ENCODE peak calls at places on chromosomes 13 and 19, in seven cellular contexts. One of them, this sample, is unnamed.

GRCh38 chr19:28710278-28710677 is 502.7 kb downstream of the UQCRFS1 start:
- DNase-seq in trophoblast cell: peak; percentile 83
- DNase-seq in H1: no peak
- DNase-seq in neuronal stem cell: peak; percentile 59
- DNase-seq in IMR-90: peak; percentile 67
- DNase-seq in H9: no peak
- DNase-seq in mesendoderm: peak; percentile 71
- DNase-seq in this sample: peak; percentile 76

GRCh38 chr13:19685445-19685844 is 52.0 kb downstream of the MPHOSPH8 start:
- DNase-seq in trophoblast cell: no peak
- DNase-seq in H1: no peak
- DNase-seq in neuronal stem cell: no peak
- DNase-seq in IMR-90: no peak
- DNase-seq in H9: no peak
- DNase-seq in mesendoderm: no peak
- DNase-seq in this sample: no peak

GRCh38 chr13:40221460-40222201 is 444.8 kb downstream of the FOXO1 start:
- DNase-seq in trophoblast cell: peak; percentile 61
- DNase-seq in H1: no peak
- DNase-seq in neuronal stem cell: no peak
- DNase-seq in IMR-90: no peak
- DNase-seq in H9: no peak
- DNase-seq in mesendoderm: no peak
- DNase-seq in this sample: peak; percentile 71

GRCh38 chr13:33380487-33381079 is 95.0 kb upstream of the STARD13 start:
- DNase-seq in trophoblast cell: no peak
- DNase-seq in H1: no peak
- DNase-seq in neuronal stem cell: no peak
- DNase-seq in IMR-90: no peak
- DNase-seq in H9: no peak
- DNase-seq in mesendoderm: peak; percentile 68
- DNase-seq in this sample: no peak

GRCh38 chr19:11152318-11153062 is 3.1 kb downstream of the SPC24 start:
- DNase-seq in trophoblast cell: no peak
- DNase-seq in H1: no peak
- DNase-seq in neuronal stem cell: no peak
- DNase-seq in IMR-90: peak; percentile 78
- DNase-seq in H9: no peak
- DNase-seq in mesendoderm: no peak
- DNase-seq in this sample: peak; percentile 60

GRCh38 chr13:23561261-23561660 is 9.0 kb upstream of the TNFRSF19 start:
- DNase-seq in trophoblast cell: no peak
- DNase-seq in H1: no peak
- DNase-seq in neuronal stem cell: no peak
- DNase-seq in IMR-90: no peak
- DNase-seq in H9: no peak
- DNase-seq in mesendoderm: no peak
- DNase-seq in this sample: no peak

GRCh38 chr19:47609885-47610545 is 1.1 kb downstream of the BICRA start:
- DNase-seq in trophoblast cell: peak; percentile 59
- DNase-seq in H1: peak; percentile 72
- DNase-seq in neuronal stem cell: peak; percentile 39
- DNase-seq in IMR-90: peak; percentile 26
- DNase-seq in H9: peak; percentile 53
- DNase-seq in mesendoderm: peak; percentile 69
- DNase-seq in this sample: peak; percentile 48

GRCh38 chr19:32819415-32820400 is 49.9 kb downstream of the SLC7A9 start:
- DNase-seq in trophoblast cell: no peak
- DNase-seq in H1: no peak
- DNase-seq in neuronal stem cell: no peak
- DNase-seq in IMR-90: no peak
- DNase-seq in H9: no peak
- DNase-seq in mesendoderm: no peak
- DNase-seq in this sample: no peak

GRCh38 chr13:21675095-21676007 is 4.5 kb downstream of the FGF9 start:
- DNase-seq in trophoblast cell: peak; percentile 7
- DNase-seq in H1: peak; percentile 68
- DNase-seq in neuronal stem cell: peak; percentile 23
- DNase-seq in IMR-90: no peak
- DNase-seq in H9: peak; percentile 38
- DNase-seq in mesendoderm: peak; percentile 37
- DNase-seq in this sample: no peak

GRCh38 chr19:12913871-12914690 is 5.0 kb downstream of the SYCE2 start:
- DNase-seq in trophoblast cell: no peak
- DNase-seq in H1: no peak
- DNase-seq in neuronal stem cell: no peak
- DNase-seq in IMR-90: no peak
- DNase-seq in H9: no peak
- DNase-seq in mesendoderm: peak; percentile 59
- DNase-seq in this sample: no peak

GRCh38 chr13:47111499-47111898 is 214.6 kb upstream of the HTR2A start:
- DNase-seq in trophoblast cell: no peak
- DNase-seq in H1: no peak
- DNase-seq in neuronal stem cell: no peak
- DNase-seq in IMR-90: no peak
- DNase-seq in H9: no peak
- DNase-seq in mesendoderm: no peak
- DNase-seq in this sample: no peak

GRCh38 chr19:4130635-4131438 is 6.9 kb upstream of the MAP2K2 start:
- DNase-seq in trophoblast cell: peak; percentile 89
- DNase-seq in H1: no peak
- DNase-seq in neuronal stem cell: no peak
- DNase-seq in IMR-90: peak; percentile 90
- DNase-seq in H9: no peak
- DNase-seq in mesendoderm: no peak
- DNase-seq in this sample: peak; percentile 91

GRCh38 chr19:34261335-34262109 is 7.2 kb downstream of the GARRE1 start:
- DNase-seq in trophoblast cell: peak; percentile 86
- DNase-seq in H1: no peak
- DNase-seq in neuronal stem cell: no peak
- DNase-seq in IMR-90: no peak
- DNase-seq in H9: no peak
- DNase-seq in mesendoderm: peak; percentile 81
- DNase-seq in this sample: no peak

GRCh38 chr13:21683034-21683733 is 12.3 kb downstream of the FGF9 start:
- DNase-seq in trophoblast cell: peak; percentile 59
- DNase-seq in H1: no peak
- DNase-seq in neuronal stem cell: no peak
- DNase-seq in IMR-90: peak; percentile 88
- DNase-seq in H9: no peak
- DNase-seq in mesendoderm: no peak
- DNase-seq in this sample: peak; percentile 23

GRCh38 chr13:106610511-106610910 is 42.6 kb upstream of the ARGLU1 start:
- DNase-seq in trophoblast cell: no peak
- DNase-seq in H1: no peak
- DNase-seq in neuronal stem cell: no peak
- DNase-seq in IMR-90: peak; percentile 82
- DNase-seq in H9: no peak
- DNase-seq in mesendoderm: no peak
- DNase-seq in this sample: peak; percentile 19

GRCh38 chr13:60655268-60655667 is 258.2 kb downstream of the TDRD3 start:
- DNase-seq in trophoblast cell: no peak
- DNase-seq in H1: no peak
- DNase-seq in neuronal stem cell: no peak
- DNase-seq in IMR-90: no peak
- DNase-seq in H9: no peak
- DNase-seq in mesendoderm: peak; percentile 18
- DNase-seq in this sample: peak; percentile 1

GRCh38 chr13:21076265-21076653 is 14.9 kb upstream of the LATS2 start:
- DNase-seq in trophoblast cell: no peak
- DNase-seq in H1: peak; percentile 54
- DNase-seq in neuronal stem cell: no peak
- DNase-seq in IMR-90: no peak
- DNase-seq in H9: peak; percentile 52
- DNase-seq in mesendoderm: peak; percentile 22
- DNase-seq in this sample: no peak

GRCh38 chr19:19217110-19217509 is 5.4 kb downstream of the NCAN start:
- DNase-seq in trophoblast cell: peak; percentile 77
- DNase-seq in H1: no peak
- DNase-seq in neuronal stem cell: no peak
- DNase-seq in IMR-90: peak; percentile 16
- DNase-seq in H9: peak; percentile 49
- DNase-seq in mesendoderm: peak; percentile 81
- DNase-seq in this sample: peak; percentile 71

GRCh38 chr13:99931462-99931861 is 40.1 kb downstream of the ZIC5 start:
- DNase-seq in trophoblast cell: no peak
- DNase-seq in H1: no peak
- DNase-seq in neuronal stem cell: no peak
- DNase-seq in IMR-90: no peak
- DNase-seq in H9: no peak
- DNase-seq in mesendoderm: no peak
- DNase-seq in this sample: no peak

GRCh38 chr13:53237696-53238095 is 209.1 kb downstream of the OLFM4 start:
- DNase-seq in trophoblast cell: no peak
- DNase-seq in H1: no peak
- DNase-seq in neuronal stem cell: no peak
- DNase-seq in IMR-90: no peak
- DNase-seq in H9: no peak
- DNase-seq in mesendoderm: peak; percentile 70
- DNase-seq in this sample: no peak

GRCh38 chr13:27599096-27599495 is 21.2 kb downstream of the LNX2 start:
- DNase-seq in trophoblast cell: no peak
- DNase-seq in H1: no peak
- DNase-seq in neuronal stem cell: no peak
- DNase-seq in IMR-90: no peak
- DNase-seq in H9: no peak
- DNase-seq in mesendoderm: no peak
- DNase-seq in this sample: no peak

GRCh38 chr19:4093643-4094175 is 27.0 kb upstream of the ZBTB7A start:
- DNase-seq in trophoblast cell: no peak
- DNase-seq in H1: no peak
- DNase-seq in neuronal stem cell: no peak
- DNase-seq in IMR-90: no peak
- DNase-seq in H9: no peak
- DNase-seq in mesendoderm: no peak
- DNase-seq in this sample: no peak

GRCh38 chr13:43333176-43333575 is 309.8 kb downstream of the DNAJC15 start:
- DNase-seq in trophoblast cell: no peak
- DNase-seq in H1: no peak
- DNase-seq in neuronal stem cell: no peak
- DNase-seq in IMR-90: no peak
- DNase-seq in H9: no peak
- DNase-seq in mesendoderm: no peak
- DNase-seq in this sample: no peak

GRCh38 chr13:33138441-33138840 is 122.2 kb downstream of the KL start:
- DNase-seq in trophoblast cell: no peak
- DNase-seq in H1: no peak
- DNase-seq in neuronal stem cell: no peak
- DNase-seq in IMR-90: no peak
- DNase-seq in H9: no peak
- DNase-seq in mesendoderm: no peak
- DNase-seq in this sample: no peak

GRCh38 chr19:1780272-1780957 is 27.1 kb downstream of the ONECUT3 start:
- DNase-seq in trophoblast cell: no peak
- DNase-seq in H1: no peak
- DNase-seq in neuronal stem cell: no peak
- DNase-seq in IMR-90: peak; percentile 16
- DNase-seq in H9: no peak
- DNase-seq in mesendoderm: peak; percentile 61
- DNase-seq in this sample: peak; percentile 14

GRCh38 chr13:68535329-68535728 is 1305.2 kb upstream of the PCDH9 start:
- DNase-seq in trophoblast cell: no peak
- DNase-seq in H1: no peak
- DNase-seq in neuronal stem cell: no peak
- DNase-seq in IMR-90: no peak
- DNase-seq in H9: no peak
- DNase-seq in mesendoderm: peak; percentile 28
- DNase-seq in this sample: no peak
- H2BK120ac ChIP-seq in trophoblast cell: no peak overlapping the region
- H2BK120ac ChIP-seq in H1: no peak overlapping the region
- H2BK120ac ChIP-seq in neuronal stem cell: no peak overlapping the region
- H2BK120ac ChIP-seq in IMR-90: no peak overlapping the region
- H2BK120ac ChIP-seq in H9: no peak overlapping the region
- H2BK120ac ChIP-seq in mesendoderm: no peak overlapping the region
- H2BK120ac ChIP-seq in this sample: no peak overlapping the region

GRCh38 chr19:8074501-8074900 is 21.9 kb downstream of the CCL25 start:
- DNase-seq in trophoblast cell: no peak
- DNase-seq in H1: no peak
- DNase-seq in neuronal stem cell: no peak
- DNase-seq in IMR-90: no peak
- DNase-seq in H9: no peak
- DNase-seq in mesendoderm: no peak
- DNase-seq in this sample: no peak
- H2BK120ac ChIP-seq in trophoblast cell: no peak overlapping the region
- H2BK120ac ChIP-seq in H1: no peak overlapping the region
- H2BK120ac ChIP-seq in neuronal stem cell: no peak overlapping the region
- H2BK120ac ChIP-seq in IMR-90: no peak overlapping the region
- H2BK120ac ChIP-seq in H9: no peak overlapping the region
- H2BK120ac ChIP-seq in mesendoderm: no peak overlapping the region
- H2BK120ac ChIP-seq in this sample: no peak overlapping the region

GRCh38 chr19:35344511-35345031 is 3.1 kb upstream of the FFAR1 start:
- DNase-seq in trophoblast cell: peak; percentile 49
- DNase-seq in H1: peak; percentile 35
- DNase-seq in neuronal stem cell: no peak
- DNase-seq in IMR-90: no peak
- DNase-seq in H9: peak; percentile 21
- DNase-seq in mesendoderm: no peak
- DNase-seq in this sample: no peak

GRCh38 chr19:35341006-35341405 is 6.7 kb upstream of the FFAR1 start:
- DNase-seq in trophoblast cell: no peak
- DNase-seq in H1: no peak
- DNase-seq in neuronal stem cell: no peak
- DNase-seq in IMR-90: no peak
- DNase-seq in H9: no peak
- DNase-seq in mesendoderm: no peak
- DNase-seq in this sample: no peak

GRCh38 chr19:35341565-35342225 is 6.0 kb upstream of the FFAR1 start:
- DNase-seq in trophoblast cell: no peak
- DNase-seq in H1: no peak
- DNase-seq in neuronal stem cell: no peak
- DNase-seq in IMR-90: no peak
- DNase-seq in H9: no peak
- DNase-seq in mesendoderm: no peak
- DNase-seq in this sample: no peak

GRCh38 chr19:35340431-35340830 is 7.3 kb upstream of the FFAR1 start:
- DNase-seq in trophoblast cell: no peak
- DNase-seq in H1: no peak
- DNase-seq in neuronal stem cell: no peak
- DNase-seq in IMR-90: no peak
- DNase-seq in H9: no peak
- DNase-seq in mesendoderm: no peak
- DNase-seq in this sample: no peak

GRCh38 chr19:35342430-35342829 is 5.3 kb upstream of the FFAR1 start:
- DNase-seq in trophoblast cell: no peak
- DNase-seq in H1: no peak
- DNase-seq in neuronal stem cell: no peak
- DNase-seq in IMR-90: no peak
- DNase-seq in H9: no peak
- DNase-seq in mesendoderm: peak; percentile 53
- DNase-seq in this sample: no peak
- H2BK120ac ChIP-seq in trophoblast cell: no peak overlapping the region
- H2BK120ac ChIP-seq in H1: no peak overlapping the region
- H2BK120ac ChIP-seq in neuronal stem cell: no peak overlapping the region
- H2BK120ac ChIP-seq in IMR-90: no peak overlapping the region
- H2BK120ac ChIP-seq in H9: no peak overlapping the region
- H2BK120ac ChIP-seq in mesendoderm: no peak overlapping the region
- H2BK120ac ChIP-seq in this sample: no peak overlapping the region

DNA sequence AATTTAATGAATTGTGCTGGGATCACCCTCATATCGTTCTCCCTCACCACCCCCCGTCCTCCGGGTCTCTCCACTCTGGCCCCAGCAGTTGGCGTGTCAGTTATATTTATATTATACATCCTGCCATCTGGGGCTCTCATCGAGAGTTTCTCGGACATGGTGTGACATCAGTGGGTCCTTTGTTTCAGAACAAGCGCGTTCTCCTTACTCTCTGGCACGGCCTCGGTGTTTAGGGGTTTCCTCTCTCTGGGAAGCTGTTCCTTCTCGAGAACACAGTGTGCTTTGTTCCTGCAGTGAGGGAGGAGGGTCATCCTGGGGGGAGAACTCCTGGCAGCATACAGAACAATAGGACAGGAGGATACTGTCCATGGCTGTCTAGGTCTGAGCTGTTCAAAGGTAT is 9.8 kb upstream of the MCF2L start:
- DNase-seq in trophoblast cell: no peak
- DNase-seq in H1: no peak
- DNase-seq in neuronal stem cell: no peak
- DNase-seq in IMR-90: no peak
- DNase-seq in H9: no peak
- DNase-seq in mesendoderm: no peak
- DNase-seq in this sample: no peak
- H2BK120ac ChIP-seq in trophoblast cell: no peak overlapping the region
- H2BK120ac ChIP-seq in H1: no peak overlapping the region
- H2BK120ac ChIP-seq in neuronal stem cell: no peak overlapping the region
- H2BK120ac ChIP-seq in IMR-90: no peak overlapping the region
- H2BK120ac ChIP-seq in H9: no peak overlapping the region
- H2BK120ac ChIP-seq in mesendoderm: no peak overlapping the region
- H2BK120ac ChIP-seq in this sample: no peak overlapping the region

This sample was measured in mesenchymal stem cell.